ENCODE peak calls at places on chromosomes 3 and 15, in eight cellular contexts. S is H54, N is HFF-Myc, B is choroid plexus epithelial cell, M is astrocyte, Q is fibroblast of gingiva, O is AG08395, H is naive B cell. Z is an unnamed sample.

GRCh38 chr3:55337641-55338174 is 149.4 kb downstream of the WNT5A start:
- DNase-seq in H (no peak), O (no peak), S (no peak), N (no peak), M (no peak), Q (no peak), B (no peak), Z (no peak)

GRCh38 chr3:37645801-37646380 is 215.8 kb upstream of the CTDSPL start:
- DNase-seq in S (no peak), B (no peak), O (peak; percentile 9), M (no peak), Q (peak; percentile 27), H (no peak), N (no peak), Z (no peak)

GRCh38 chr3:132432639-132433038 is 15.3 kb downstream of the DNAJC13 start:
- DNase-seq in B (peak; percentile 91), H (no peak), O (peak; percentile 54), S (peak; percentile 33), N (peak; percentile 59), Q (peak; percentile 43), M (peak; percentile 88), Z (no peak)

GRCh38 chr15:71013446-71013845 is 101.8 kb upstream of the THSD4 start:
- DNase-seq in N (no peak), O (no peak), S (no peak), M (no peak), B (no peak), Q (no peak), H (no peak), Z (no peak)

GRCh38 chr15:96079882-96080281 is 250.6 kb upstream of the NR2F2 start:
- DNase-seq in Q (no peak), M (no peak), H (no peak), S (no peak), N (no peak), O (no peak), B (no peak), Z (no peak)

GRCh38 chr3:52005571-52005986 is 9.9 kb upstream of the RPL29 start:
- DNase-seq in H (no peak), S (no peak), O (peak; percentile 58), N (peak; percentile 50), M (peak; percentile 79), B (peak; percentile 41), Q (no peak), Z (no peak)

GRCh38 chr3:25128735-25129134 is 299.3 kb upstream of the RARB start:
- DNase-seq in S (no peak), O (no peak), Q (no peak), N (no peak), B (no peak), M (no peak), H (no peak), Z (no peak)

GRCh38 chr15:41967506-41968206 is 4.7 kb downstream of the EHD4 start:
- DNase-seq in M (peak; percentile 44), O (peak; percentile 51), Q (no peak), N (no peak), B (peak; percentile 48), H (peak; percentile 72), S (no peak), Z (no peak)

GRCh38 chr15:39041979-39042485 is 477.4 kb upstream of the RASGRP1 start:
- DNase-seq in O (no peak), Q (no peak), B (no peak), S (no peak), M (no peak), N (no peak), H (no peak), Z (no peak)

GRCh38 chr3:37787027-37787868 is 74.4 kb upstream of the CTDSPL start:
- DNase-seq in N (no peak), S (no peak), Q (no peak), H (no peak), O (no peak), M (no peak), B (no peak), Z (no peak)

GRCh38 chr3:72231439-72232196 is 446.7 kb upstream of the PROK2 start:
- DNase-seq in H (no peak), N (no peak), M (no peak), Q (no peak), B (no peak), O (no peak), S (no peak), Z (no peak)

GRCh38 chr3:173789530-173789929 is 392.0 kb downstream of the NLGN1 start:
- DNase-seq in H (no peak), Q (peak; percentile 28), M (no peak), O (peak; percentile 4), N (no peak), B (peak; percentile 23), S (peak; percentile 2), Z (no peak)

GRCh38 chr3:194782767-194783404 is 97.2 kb downstream of the FAM43A start:
- DNase-seq in B (peak; percentile 91), M (peak; percentile 75), Q (no peak), O (peak; percentile 43), S (no peak), H (no peak), N (no peak), Z (no peak)

GRCh38 chr3:124034016-124034808 is 42.3 kb upstream of the ROPN1 start:
- DNase-seq in Q (no peak), O (no peak), N (no peak), M (peak; percentile 53), H (no peak), B (peak; percentile 6), S (no peak), Z (peak; percentile 8)

GRCh38 chr3:139937674-139938279 is 2.8 kb downstream of the CLSTN2 start:
- DNase-seq in M (no peak), Q (peak; percentile 49), N (peak; percentile 3), H (no peak), B (peak; percentile 76), O (peak; percentile 57), S (peak; percentile 39), Z (no peak)

GRCh38 chr15:62711691-62712454 is 330.7 kb upstream of the TPM1 start:
- DNase-seq in S (peak; percentile 7), B (peak; percentile 6), H (no peak), O (no peak), M (peak; percentile 56), N (no peak), Q (peak; percentile 21), Z (no peak)

GRCh38 chr3:179541094-179541493 is 21.6 kb upstream of the ACTL6A start:
- DNase-seq in S (no peak), H (no peak), B (no peak), O (no peak), Q (no peak), N (no peak), M (no peak), Z (no peak)

GRCh38 chr3:148861277-148861869 is 3.7 kb upstream of the CPA3 start:
- DNase-seq in M (no peak), B (peak; percentile 81), H (peak; percentile 3), N (peak; percentile 39), S (peak; percentile 19), O (peak; percentile 62), Q (peak; percentile 57), Z (no peak)

GRCh38 chr15:52710050-52710709 is 31.0 kb upstream of the ATOSA start:
- DNase-seq in H (peak; percentile 34), N (no peak), M (no peak), B (no peak), S (no peak), Q (peak; percentile 17), O (no peak), Z (no peak)

GRCh38 chr15:32872606-32873291 is 154.9 kb downstream of the GREM1 start:
- DNase-seq in B (peak; percentile 79), H (no peak), O (no peak), S (no peak), M (peak; percentile 71), Q (peak; percentile 94), N (no peak), Z (no peak)

GRCh38 chr15:39404767-39405173 is 176.1 kb upstream of the THBS1 start:
- DNase-seq in N (peak; percentile 63), S (peak; percentile 44), H (no peak), O (peak; percentile 90), M (peak; percentile 85), Q (peak; percentile 99), B (peak; percentile 84), Z (no peak)

GRCh38 chr3:28973621-28974020 is 307.2 kb upstream of the RBMS3 start:
- DNase-seq in M (peak; percentile 77), S (no peak), O (no peak), B (peak; percentile 37), Q (no peak), H (no peak), N (peak; percentile 14), Z (no peak)

GRCh38 chr3:138474163-138474562 is 39.7 kb downstream of the ESYT3 start:
- DNase-seq in B (no peak), N (no peak), Q (no peak), S (no peak), M (no peak), O (no peak), H (no peak), Z (no peak)

GRCh38 chr3:160739079-160739478 is 17.0 kb upstream of the PPM1L start:
- DNase-seq in O (no peak), B (no peak), M (no peak), S (no peak), Q (peak; percentile 57), H (no peak), N (no peak), Z (no peak)

Z was measured in activated T-helper 2 cell treated with anti-CD3 and anti-CD28 coated beads, Interferon-gamma antibody, Interleukin-2, Interleukin-4, amounts not matched to agents 10 μg/mL and 5 μg/mL and 100 μg/mL, durations not matched to agents 14 hours and 24 hours and 36 hours.